ENCODE peak calls at places on chromosomes 3 and 15, in nine cellular contexts. K is osteoblast; Z is sigmoid colon; Y is thoracic aorta; B is CD4-positive, alpha-beta T cell; M is A549; N is SJSA1; T is PC-3; X is AG04450. F is an unnamed sample. For H3K9me3, the result is how much of the 10 kb centered on the place peaks cover.

GRCh38 chr3:29686889-29687592 is 406.2 kb downstream of the RBMS3 start:
- DNase-seq in K (peak), Z (no peak), Y (no peak), B (no peak), M (no peak), N (no peak), T (no peak), X (no peak), F (no peak)

GRCh38 chr3:145939431-145939830 is 221.6 kb downstream of the PLOD2 start:
- DNase-seq in K (no peak), Z (no peak), Y (no peak), B (no peak), M (no peak), N (no peak), T (no peak), X (no peak), F (peak)

GRCh38 chr3:187183210-187183862 is 13.9 kb upstream of the RTP1 start:
- DNase-seq in K (peak), Z (no peak), Y (no peak), B (no peak), M (no peak), N (no peak), T (no peak), X (no peak), F (peak)

GRCh38 chr15:52103217-52104207 is 9.1 kb downstream of the BCL2L10 start:
- DNase-seq in K (peak), Z (peak), Y (peak), B (no peak), M (peak), N (peak), T (peak), X (peak), F (no peak)

GRCh38 chr3:54322354-54322753 is 200.0 kb downstream of the CACNA2D3 start:
- DNase-seq in K (no peak), Z (no peak), Y (no peak), B (no peak), M (no peak), N (no peak), T (no peak), X (no peak), F (peak)

GRCh38 chr3:50515565-50516047 is 12.2 kb upstream of the CACNA2D2 start:
- DNase-seq in K (no peak), Z (no peak), Y (no peak), B (no peak), M (no peak), N (no peak), T (no peak), X (no peak), F (no peak)

GRCh38 chr15:60155661-60156060 is 151.6 kb downstream of the FOXB1 start:
- DNase-seq in K (peak), Z (no peak), Y (no peak), B (no peak), M (no peak), N (no peak), T (peak), X (no peak), F (no peak)

GRCh38 chr3:141278196-141279073 is 46.8 kb downstream of the PXYLP1 start:
- DNase-seq in K (no peak), Z (peak), Y (no peak), B (no peak), M (no peak), N (no peak), T (no peak), X (no peak), F (no peak)

GRCh38 chr3:77530870-77531269 is 491.0 kb downstream of the ROBO2 start:
- DNase-seq in K (no peak), Z (no peak), Y (no peak), B (no peak), M (no peak), N (no peak), T (no peak), X (peak), F (no peak)

GRCh38 chr15:41982133-41982930 is 10.0 kb upstream of the EHD4 start:
- DNase-seq in K (peak), Z (peak), Y (no peak), B (no peak), M (no peak), N (peak), T (no peak), X (no peak), F (no peak)

GRCh38 chr3:151434151-151434890 is 26.5 kb downstream of the IGSF10 start:
- DNase-seq in K (peak), Z (no peak), Y (no peak), B (no peak), M (peak), N (no peak), T (peak), X (peak), F (no peak)

GRCh38 chr3:45640091-45640507 is 45.5 kb downstream of the LIMD1 start:
- DNase-seq in K (no peak), Z (no peak), Y (no peak), B (no peak), M (no peak), N (no peak), T (no peak), X (no peak), F (no peak)

GRCh38 chr15:64893481-64894394 is 18.0 kb upstream of the ANKDD1A start:
- DNase-seq in K (peak), Z (peak), Y (peak), B (peak), M (no peak), N (peak), T (peak), X (peak), F (peak)

GRCh38 chr3:45119824-45120614 is 26.2 kb downstream of the CDCP1 start:
- DNase-seq in K (no peak), Z (no peak), Y (no peak), B (no peak), M (no peak), N (no peak), T (peak), X (no peak), F (no peak)

GRCh38 chr3:171122212-171122611 is 95.7 kb upstream of the SLC2A2 start:
- DNase-seq in K (no peak), Z (no peak), Y (no peak), B (no peak), M (no peak), N (no peak), T (no peak), X (no peak), F (no peak)

GRCh38 chr3:173529062-173529711 is 131.6 kb downstream of the NLGN1 start:
- DNase-seq in K (no peak), Z (no peak), Y (no peak), B (no peak), M (no peak), N (no peak), T (peak), X (no peak), F (no peak)

GRCh38 chr15:64776402-64776786 is 1.0 kb upstream of the RBPMS2 start:
- DNase-seq in K (peak), Z (peak), Y (no peak), B (no peak), M (no peak), N (no peak), T (no peak), X (no peak), F (no peak)

GRCh38 chr3:85342915-85343314 is 384.1 kb downstream of the CADM2 start:
- DNase-seq in K (no peak), Z (no peak), Y (no peak), B (no peak), M (peak), N (no peak), T (peak), X (no peak), F (no peak)

GRCh38 chr3:58640700-58641372 is 25.7 kb downstream of the FAM3D start:
- DNase-seq in K (peak), Z (peak), Y (peak), B (peak), M (peak), N (peak), T (peak), X (peak), F (peak)

GRCh38 chr3:183116051-183116614 is 16.8 kb upstream of the MCCC1 start:
- DNase-seq in K (no peak), Z (no peak), Y (no peak), B (peak), M (peak), N (no peak), T (peak), X (no peak), F (peak)

GRCh38 chr3:11001658-11002021 is 9.1 kb downstream of the SLC6A1 start:
- DNase-seq in K (no peak), Z (no peak), Y (no peak), B (no peak), M (no peak), N (no peak), T (no peak), X (no peak), F (no peak)

GRCh38 chr3:161251716-161252115 is 30.6 kb downstream of the NMD3 start:
- DNase-seq in K (no peak), Z (no peak), Y (no peak), B (no peak), M (no peak), N (no peak), T (no peak), X (no peak), F (no peak)

GRCh38 chr3:17355591-17355990 is 386.8 kb downstream of the TBC1D5 start:
- DNase-seq in K (no peak), Z (no peak), Y (no peak), B (no peak), M (no peak), N (no peak), T (no peak), X (no peak), F (no peak)

GRCh38 chr3:48180021-48180420 is 8.2 kb downstream of the CDC25A start:
- DNase-seq in K (no peak), Z (no peak), Y (no peak), B (no peak), M (no peak), N (no peak), T (no peak), X (no peak), F (no peak)
- H3K9me3 ChIP-seq in K (under half), Z (under half), Y (under half), B (under half), M (under half), N (under half), T (under half), X (under half), F (under half)

GRCh38 chr3:33991673-33992072 is 193.2 kb downstream of the PDCD6IP start:
- DNase-seq in K (no peak), Z (no peak), Y (no peak), B (no peak), M (no peak), N (no peak), T (no peak), X (no peak), F (no peak)
- H3K9me3 ChIP-seq in K (under half), Z (under half), Y (under half), B (under half), M (under half), N (under half), T (under half), X (under half), F (under half)

DNA sequence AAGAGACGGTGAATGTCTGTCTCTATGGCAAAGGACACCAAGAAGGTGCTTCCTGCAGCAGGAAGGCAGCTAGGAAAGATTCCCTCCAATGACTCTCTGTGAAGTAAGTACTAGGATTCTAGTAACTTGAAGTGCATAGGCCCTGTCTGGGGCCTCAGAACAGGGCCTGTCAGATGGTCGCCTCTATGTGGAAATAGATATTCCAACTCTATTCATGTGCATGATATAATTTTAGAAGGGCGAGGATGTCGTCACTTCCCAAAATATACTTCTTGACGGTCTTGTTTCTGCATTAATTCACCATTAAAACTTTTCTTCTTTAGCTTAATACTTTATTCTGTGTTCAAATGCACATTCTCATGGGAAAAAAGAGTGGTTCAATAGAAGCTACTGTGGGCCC is 167.0 kb downstream of the TLE3 start:
- DNase-seq in K (no peak), Z (no peak), Y (no peak), B (no peak), M (no peak), N (no peak), T (no peak), X (no peak), F (no peak)
- H3K9me3 ChIP-seq in K (under half), Z (under half), Y (under half), B (under half), M (under half), N (under half), T (under half), X (under half), F (under half)

DNA sequence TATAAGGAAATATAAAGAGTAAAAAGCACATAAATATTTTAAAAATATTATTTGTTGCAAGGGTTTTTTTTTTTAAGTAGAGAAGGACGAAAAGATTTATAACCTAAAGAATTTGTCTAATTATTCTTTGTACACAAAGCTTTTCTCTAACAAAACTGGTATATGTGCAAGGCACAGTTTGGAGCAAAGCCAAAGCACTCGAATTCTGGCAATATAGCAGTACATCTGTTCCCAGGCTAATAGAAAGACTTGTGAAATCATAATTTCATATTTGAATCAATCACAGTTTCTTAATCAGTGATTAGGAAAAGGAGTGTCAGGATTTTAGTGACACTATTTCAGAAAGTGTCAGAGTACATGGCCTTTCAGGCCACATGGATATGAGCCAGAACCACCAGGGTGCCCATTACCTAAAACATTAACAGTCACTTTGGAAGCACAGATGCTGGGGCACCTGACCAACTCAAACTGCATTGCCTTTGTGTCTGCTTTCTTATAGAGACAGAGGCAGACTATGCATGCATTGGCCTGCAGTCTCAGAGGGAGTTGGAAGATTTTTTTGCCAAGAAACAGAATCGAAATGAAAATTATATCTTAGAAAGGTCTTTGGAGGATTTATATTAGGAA is 651.8 kb upstream of the SGO1 start:
- DNase-seq in K (no peak), Z (no peak), Y (no peak), B (no peak), M (no peak), N (no peak), T (no peak), X (no peak), F (peak)
- H3K9me3 ChIP-seq in K (under half), Z (under half), Y (under half), B (under half), M (under half), N (under half), T (under half), X (under half), F (under half)